ENCODE peak calls at places on chromosome 13, in nine cellular contexts. One of them, this sample, is unnamed. For H3K9me3, the result is how much of the 10 kb centered on the place peaks cover.

GRCh38 chr13:22940736-22941135 is 240.0 kb upstream of the SGCG start:
- DNase-seq in PC-9: no peak
- DNase-seq in A549: no peak
- DNase-seq in right atrium auricular region: no peak
- DNase-seq in astrocyte: no peak
- DNase-seq in Peyer's patch: no peak
- DNase-seq in CD8-positive, alpha-beta T cell: no peak
- DNase-seq in psoas muscle: no peak
- DNase-seq in tibial artery: no peak
- DNase-seq in this sample: no peak

GRCh38 chr13:53781941-53782340 is 753.3 kb downstream of the OLFM4 start:
- DNase-seq in PC-9: no peak
- DNase-seq in A549: no peak
- DNase-seq in right atrium auricular region: no peak
- DNase-seq in astrocyte: no peak
- DNase-seq in Peyer's patch: no peak
- DNase-seq in CD8-positive, alpha-beta T cell: no peak
- DNase-seq in psoas muscle: no peak
- DNase-seq in tibial artery: no peak
- DNase-seq in this sample: no peak

GRCh38 chr13:94712812-94713555 is 639 bp upstream of the SOX21 start:
- DNase-seq in PC-9: no peak
- DNase-seq in A549: no peak
- DNase-seq in right atrium auricular region: no peak
- DNase-seq in astrocyte: peak
- DNase-seq in Peyer's patch: no peak
- DNase-seq in CD8-positive, alpha-beta T cell: no peak
- DNase-seq in psoas muscle: peak
- DNase-seq in tibial artery: no peak
- DNase-seq in this sample: peak

GRCh38 chr13:37706041-37706440 is 107.5 kb upstream of the POSTN start:
- DNase-seq in PC-9: no peak
- DNase-seq in A549: no peak
- DNase-seq in right atrium auricular region: no peak
- DNase-seq in astrocyte: no peak
- DNase-seq in Peyer's patch: no peak
- DNase-seq in CD8-positive, alpha-beta T cell: no peak
- DNase-seq in psoas muscle: no peak
- DNase-seq in tibial artery: no peak
- DNase-seq in this sample: no peak

GRCh38 chr13:42600943-42601342 is 27.0 kb downstream of the TNFSF11 start:
- DNase-seq in PC-9: no peak
- DNase-seq in A549: no peak
- DNase-seq in right atrium auricular region: no peak
- DNase-seq in astrocyte: no peak
- DNase-seq in Peyer's patch: no peak
- DNase-seq in CD8-positive, alpha-beta T cell: no peak
- DNase-seq in psoas muscle: no peak
- DNase-seq in tibial artery: no peak
- DNase-seq in this sample: no peak

GRCh38 chr13:77751513-77752456 is 54.3 kb downstream of the SLAIN1 start:
- DNase-seq in PC-9: peak
- DNase-seq in A549: peak
- DNase-seq in right atrium auricular region: no peak
- DNase-seq in astrocyte: peak
- DNase-seq in Peyer's patch: no peak
- DNase-seq in CD8-positive, alpha-beta T cell: peak
- DNase-seq in psoas muscle: no peak
- DNase-seq in tibial artery: no peak
- DNase-seq in this sample: peak

GRCh38 chr13:30364133-30364532 is 56.8 kb upstream of the KATNAL1 start:
- DNase-seq in PC-9: no peak
- DNase-seq in A549: no peak
- DNase-seq in right atrium auricular region: no peak
- DNase-seq in astrocyte: peak
- DNase-seq in Peyer's patch: no peak
- DNase-seq in CD8-positive, alpha-beta T cell: no peak
- DNase-seq in psoas muscle: no peak
- DNase-seq in tibial artery: no peak
- DNase-seq in this sample: no peak

GRCh38 chr13:93786846-93787245 is 560.2 kb downstream of the GPC6 start:
- DNase-seq in PC-9: no peak
- DNase-seq in A549: no peak
- DNase-seq in right atrium auricular region: no peak
- DNase-seq in astrocyte: no peak
- DNase-seq in Peyer's patch: no peak
- DNase-seq in CD8-positive, alpha-beta T cell: no peak
- DNase-seq in psoas muscle: no peak
- DNase-seq in tibial artery: no peak
- DNase-seq in this sample: no peak

GRCh38 chr13:106302011-106302410 is 233.5 kb downstream of the EFNB2 start:
- DNase-seq in PC-9: no peak
- DNase-seq in A549: no peak
- DNase-seq in right atrium auricular region: no peak
- DNase-seq in astrocyte: peak
- DNase-seq in Peyer's patch: no peak
- DNase-seq in CD8-positive, alpha-beta T cell: no peak
- DNase-seq in psoas muscle: no peak
- DNase-seq in tibial artery: no peak
- DNase-seq in this sample: no peak
- H3K9me3 ChIP-seq in PC-9: under half
- H3K9me3 ChIP-seq in A549: under half
- H3K9me3 ChIP-seq in right atrium auricular region: under half
- H3K9me3 ChIP-seq in astrocyte: under half
- H3K9me3 ChIP-seq in Peyer's patch: under half
- H3K9me3 ChIP-seq in CD8-positive, alpha-beta T cell: under half
- H3K9me3 ChIP-seq in psoas muscle: under half
- H3K9me3 ChIP-seq in tibial artery: under half
- H3K9me3 ChIP-seq in this sample: under half

GRCh38 chr13:71454509-71454908 is 412.5 kb downstream of the DACH1 start:
- DNase-seq in PC-9: no peak
- DNase-seq in A549: no peak
- DNase-seq in right atrium auricular region: no peak
- DNase-seq in astrocyte: no peak
- DNase-seq in Peyer's patch: no peak
- DNase-seq in CD8-positive, alpha-beta T cell: no peak
- DNase-seq in psoas muscle: no peak
- DNase-seq in tibial artery: no peak
- DNase-seq in this sample: no peak
- TF ChIP-seq CTCF in PC-9: no peak
- TF ChIP-seq CTCF in A549: no peak
- TF ChIP-seq CTCF in right atrium auricular region: no peak
- TF ChIP-seq CTCF in astrocyte: no peak
- TF ChIP-seq CTCF in Peyer's patch: no peak
- TF ChIP-seq CTCF in CD8-positive, alpha-beta T cell: no peak
- TF ChIP-seq CTCF in psoas muscle: no peak
- TF ChIP-seq CTCF in tibial artery: no peak
- TF ChIP-seq CTCF in this sample: no peak

GRCh38 chr13:113407531-113408393 is 43.8 kb upstream of the GRTP1 start:
- DNase-seq in PC-9: no peak
- DNase-seq in A549: no peak
- DNase-seq in right atrium auricular region: no peak
- DNase-seq in astrocyte: no peak
- DNase-seq in Peyer's patch: peak
- DNase-seq in CD8-positive, alpha-beta T cell: no peak
- DNase-seq in psoas muscle: no peak
- DNase-seq in tibial artery: no peak
- DNase-seq in this sample: no peak
- H3K9me3 ChIP-seq in PC-9: under half
- H3K9me3 ChIP-seq in A549: under half
- H3K9me3 ChIP-seq in right atrium auricular region: under half
- H3K9me3 ChIP-seq in astrocyte: under half
- H3K9me3 ChIP-seq in Peyer's patch: under half
- H3K9me3 ChIP-seq in CD8-positive, alpha-beta T cell: under half
- H3K9me3 ChIP-seq in psoas muscle: under half
- H3K9me3 ChIP-seq in tibial artery: under half
- H3K9me3 ChIP-seq in this sample: under half

DNA sequence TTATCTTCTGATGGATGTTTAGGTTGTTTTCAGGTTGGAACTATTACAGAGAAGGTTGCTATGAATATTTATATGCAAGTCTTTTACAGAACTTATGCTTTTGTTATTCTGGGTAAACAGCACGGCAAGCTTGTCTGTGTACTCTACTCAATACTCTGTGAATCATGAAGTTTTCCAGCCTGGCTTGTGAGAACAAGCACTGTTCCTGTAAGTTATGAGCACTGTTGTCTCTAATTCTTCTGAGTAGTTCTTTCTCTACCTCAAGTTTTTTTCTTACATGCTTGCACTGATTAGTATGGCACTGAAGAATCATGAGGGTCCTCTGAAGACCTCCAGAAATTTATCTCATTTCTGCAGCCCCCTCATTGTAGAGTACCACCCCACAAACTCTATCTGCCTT is 496.9 kb downstream of the KCTD12 start:
- DNase-seq in PC-9: no peak
- DNase-seq in A549: no peak
- DNase-seq in right atrium auricular region: no peak
- DNase-seq in astrocyte: no peak
- DNase-seq in Peyer's patch: no peak
- DNase-seq in CD8-positive, alpha-beta T cell: no peak
- DNase-seq in psoas muscle: no peak
- DNase-seq in tibial artery: no peak
- DNase-seq in this sample: no peak
- TF ChIP-seq CTCF in PC-9: no peak
- TF ChIP-seq CTCF in A549: no peak
- TF ChIP-seq CTCF in right atrium auricular region: no peak
- TF ChIP-seq CTCF in astrocyte: no peak
- TF ChIP-seq CTCF in Peyer's patch: no peak
- TF ChIP-seq CTCF in CD8-positive, alpha-beta T cell: no peak
- TF ChIP-seq CTCF in psoas muscle: no peak
- TF ChIP-seq CTCF in tibial artery: no peak
- TF ChIP-seq CTCF in this sample: no peak

DNA sequence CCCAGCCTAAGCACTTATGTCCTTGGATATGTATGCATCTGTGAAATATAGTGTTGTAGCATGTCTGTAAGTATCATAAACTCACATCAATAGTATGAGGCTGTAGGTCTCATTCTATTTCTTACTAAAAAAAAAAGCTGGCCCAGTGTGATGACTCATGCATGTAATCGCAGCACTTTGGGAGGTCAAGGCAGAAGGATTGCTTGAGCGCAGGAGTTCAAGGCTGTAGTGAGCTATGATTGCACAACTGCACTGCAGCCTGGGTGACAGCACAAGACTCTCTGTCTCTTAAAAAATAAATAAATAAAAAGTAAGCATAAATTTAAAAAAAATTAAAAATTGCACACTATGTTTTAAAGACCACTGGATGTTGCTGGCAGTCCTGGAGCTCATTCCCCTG is 79.1 kb upstream of the SPATA13 start:
- DNase-seq in PC-9: no peak
- DNase-seq in A549: no peak
- DNase-seq in right atrium auricular region: no peak
- DNase-seq in astrocyte: no peak
- DNase-seq in Peyer's patch: no peak
- DNase-seq in CD8-positive, alpha-beta T cell: no peak
- DNase-seq in psoas muscle: no peak
- DNase-seq in tibial artery: no peak
- DNase-seq in this sample: no peak
- H3K9me3 ChIP-seq in PC-9: under half
- H3K9me3 ChIP-seq in A549: under half
- H3K9me3 ChIP-seq in right atrium auricular region: under half
- H3K9me3 ChIP-seq in astrocyte: under half
- H3K9me3 ChIP-seq in Peyer's patch: under half
- H3K9me3 ChIP-seq in CD8-positive, alpha-beta T cell: under half
- H3K9me3 ChIP-seq in psoas muscle: under half
- H3K9me3 ChIP-seq in tibial artery: under half
- H3K9me3 ChIP-seq in this sample: under half

GRCh38 chr13:65656740-65657329 is 1573.3 kb downstream of the PCDH9 start:
- DNase-seq in PC-9: no peak
- DNase-seq in A549: peak
- DNase-seq in right atrium auricular region: no peak
- DNase-seq in astrocyte: peak
- DNase-seq in Peyer's patch: no peak
- DNase-seq in CD8-positive, alpha-beta T cell: no peak
- DNase-seq in psoas muscle: no peak
- DNase-seq in tibial artery: no peak
- DNase-seq in this sample: no peak
- TF ChIP-seq CTCF in PC-9: peak
- TF ChIP-seq CTCF in A549: peak
- TF ChIP-seq CTCF in right atrium auricular region: peak
- TF ChIP-seq CTCF in astrocyte: peak
- TF ChIP-seq CTCF in Peyer's patch: no peak
- TF ChIP-seq CTCF in CD8-positive, alpha-beta T cell: no peak
- TF ChIP-seq CTCF in psoas muscle: peak
- TF ChIP-seq CTCF in tibial artery: no peak
- TF ChIP-seq CTCF in this sample: peak

GRCh38 chr13:109644069-109644750 is 142.2 kb downstream of the IRS2 start:
- DNase-seq in PC-9: peak
- DNase-seq in A549: no peak
- DNase-seq in right atrium auricular region: no peak
- DNase-seq in astrocyte: no peak
- DNase-seq in Peyer's patch: no peak
- DNase-seq in CD8-positive, alpha-beta T cell: no peak
- DNase-seq in psoas muscle: no peak
- DNase-seq in tibial artery: no peak
- DNase-seq in this sample: no peak
- H3K9me3 ChIP-seq in PC-9: under half
- H3K9me3 ChIP-seq in A549: under half
- H3K9me3 ChIP-seq in right atrium auricular region: under half
- H3K9me3 ChIP-seq in astrocyte: under half
- H3K9me3 ChIP-seq in Peyer's patch: under half
- H3K9me3 ChIP-seq in CD8-positive, alpha-beta T cell: under half
- H3K9me3 ChIP-seq in psoas muscle: under half
- H3K9me3 ChIP-seq in tibial artery: under half
- H3K9me3 ChIP-seq in this sample: under half

GRCh38 chr13:57632276-57633140 is 964 bp downstream of the PCDH17 start:
- DNase-seq in PC-9: no peak
- DNase-seq in A549: no peak
- DNase-seq in right atrium auricular region: no peak
- DNase-seq in astrocyte: peak
- DNase-seq in Peyer's patch: peak
- DNase-seq in CD8-positive, alpha-beta T cell: no peak
- DNase-seq in psoas muscle: peak
- DNase-seq in tibial artery: peak
- DNase-seq in this sample: no peak

GRCh38 chr13:57634829-57635165 is 3.3 kb downstream of the PCDH17 start:
- DNase-seq in PC-9: no peak
- DNase-seq in A549: no peak
- DNase-seq in right atrium auricular region: no peak
- DNase-seq in astrocyte: no peak
- DNase-seq in Peyer's patch: peak
- DNase-seq in CD8-positive, alpha-beta T cell: no peak
- DNase-seq in psoas muscle: no peak
- DNase-seq in tibial artery: peak
- DNase-seq in this sample: no peak

GRCh38 chr13:57633950-57634828 is 2.6 kb downstream of the PCDH17 start:
- DNase-seq in PC-9: no peak
- DNase-seq in A549: no peak
- DNase-seq in right atrium auricular region: no peak
- DNase-seq in astrocyte: peak
- DNase-seq in Peyer's patch: peak
- DNase-seq in CD8-positive, alpha-beta T cell: no peak
- DNase-seq in psoas muscle: no peak
- DNase-seq in tibial artery: peak
- DNase-seq in this sample: no peak

GRCh38 chr13:57631607-57632275 is at the start of gene PCDH17:
- DNase-seq in PC-9: no peak
- DNase-seq in A549: no peak
- DNase-seq in right atrium auricular region: peak
- DNase-seq in astrocyte: peak
- DNase-seq in Peyer's patch: peak
- DNase-seq in CD8-positive, alpha-beta T cell: no peak
- DNase-seq in psoas muscle: peak
- DNase-seq in tibial artery: peak
- DNase-seq in this sample: peak

GRCh38 chr13:57633141-57633949 is 1.8 kb downstream of the PCDH17 start:
- DNase-seq in PC-9: no peak
- DNase-seq in A549: no peak
- DNase-seq in right atrium auricular region: peak
- DNase-seq in astrocyte: peak
- DNase-seq in Peyer's patch: peak
- DNase-seq in CD8-positive, alpha-beta T cell: no peak
- DNase-seq in psoas muscle: peak
- DNase-seq in tibial artery: peak
- DNase-seq in this sample: peak
- TF ChIP-seq CTCF in PC-9: no peak
- TF ChIP-seq CTCF in A549: no peak
- TF ChIP-seq CTCF in right atrium auricular region: peak
- TF ChIP-seq CTCF in astrocyte: peak
- TF ChIP-seq CTCF in Peyer's patch: no peak
- TF ChIP-seq CTCF in CD8-positive, alpha-beta T cell: no peak
- TF ChIP-seq CTCF in psoas muscle: peak
- TF ChIP-seq CTCF in tibial artery: peak
- TF ChIP-seq CTCF in this sample: peak

This sample was measured in thyroid gland.